ENCODE peak calls at places on chromosomes 16 and 17, in nine cellular contexts. P is progenitor cell of endocrine pancreas, T is lower lobe of right lung, C is AG04450, R is lung, K is neural crest cell, J is mesothelial cell of epicardium, Z is astrocyte of the spinal cord, Y is NB4. W is an unnamed sample.
A peak's percentile ranks its signal among the peaks of the same experiment; 100 is the strongest.

GRCh38 chr16:48109496-48109895 is 46.3 kb downstream of the ABCC12 start:
- DNase-seq in P (no peak), K (peak; percentile 12), J (no peak), T (no peak), R (no peak), C (no peak), Y (no peak), Z (no peak), W (no peak)

GRCh38 chr17:81330884-81331245 is 35.8 kb upstream of the SLC38A10 start:
- DNase-seq in R (no peak), T (no peak), K (no peak), P (no peak), Z (no peak), C (no peak), Y (no peak), J (no peak), W (no peak)

GRCh38 chr16:68382296-68382718 is 66.0 kb downstream of the SMPD3 start:
- DNase-seq in J (no peak), Y (peak; percentile 57), T (peak; percentile 38), P (no peak), R (no peak), K (no peak), C (no peak), Z (no peak), W (no peak)

GRCh38 chr16:22844426-22844825 is 30.5 kb downstream of the HS3ST2 start:
- DNase-seq in J (no peak), R (no peak), Z (no peak), C (no peak), Y (peak; percentile 1), K (no peak), T (no peak), P (no peak), W (no peak)

GRCh38 chr17:79944251-79944812 is 91.3 kb downstream of the TBC1D16 start:
- DNase-seq in Z (no peak), P (no peak), K (no peak), J (no peak), C (no peak), T (peak; percentile 24), Y (no peak), R (no peak), W (peak; percentile 55)

GRCh38 chr16:68083239-68083781 is 1.9 kb upstream of the NFATC3 start:
- DNase-seq in Y (no peak), P (no peak), C (no peak), T (no peak), R (no peak), K (no peak), Z (no peak), J (no peak), W (no peak)

GRCh38 chr17:59845595-59846390 is 47.0 kb downstream of the TUBD1 start:
- DNase-seq in Y (peak; percentile 45), C (no peak), P (no peak), K (no peak), J (no peak), T (peak; percentile 55), R (peak; percentile 65), Z (peak; percentile 94), W (no peak)

GRCh38 chr17:63694229-63694973 is 5.5 kb downstream of the LIMD2 start:
- DNase-seq in K (no peak), Y (peak; percentile 52), T (no peak), J (no peak), Z (no peak), P (no peak), R (no peak), C (no peak), W (no peak)

GRCh38 chr16:3035289-3035971 is 1.3 kb downstream of the BICDL2 start:
- DNase-seq in Y (no peak), J (no peak), K (no peak), P (no peak), T (no peak), C (no peak), R (no peak), Z (no peak), W (no peak)

GRCh38 chr17:41457656-41458055 is 9.5 kb downstream of the KRT32 start:
- DNase-seq in R (no peak), T (no peak), K (no peak), J (no peak), C (no peak), Y (no peak), Z (no peak), P (no peak), W (no peak)

GRCh38 chr17:77285594-77286390 is 145.0 kb downstream of the SEC14L1 start:
- DNase-seq in C (peak; percentile 50), J (no peak), R (peak; percentile 73), P (no peak), K (no peak), Y (peak; percentile 82), T (peak; percentile 92), Z (peak; percentile 82), W (no peak)

GRCh38 chr17:2449486-2449885 is 48.6 kb upstream of the MNT start:
- DNase-seq in Z (no peak), T (no peak), P (no peak), J (no peak), R (no peak), Y (no peak), C (no peak), K (no peak), W (no peak)

GRCh38 chr17:73343168-73343634 is 31.4 kb upstream of the CDC42EP4 start:
- DNase-seq in R (no peak), C (peak; percentile 72), Z (peak; percentile 86), T (no peak), J (peak; percentile 73), P (peak; percentile 41), K (peak; percentile 73), Y (no peak), W (peak; percentile 84)

GRCh38 chr16:31010539-31010938 is at the start of gene STX1B:
- DNase-seq in Z (peak; percentile 38), Y (no peak), K (peak; percentile 55), R (no peak), C (no peak), J (no peak), T (no peak), P (no peak), W (no peak)

GRCh38 chr16:27080870-27081269 is 14.1 kb downstream of the C16orf82 start:
- DNase-seq in Z (no peak), P (no peak), T (no peak), J (no peak), C (no peak), K (no peak), Y (no peak), R (no peak), W (no peak)

GRCh38 chr16:83744521-83744981 is 63.2 kb upstream of the HSBP1 start:
- DNase-seq in K (peak; percentile 43), C (no peak), T (peak; percentile 58), Y (peak; percentile 86), R (peak; percentile 38), Z (no peak), P (no peak), J (no peak), W (no peak)

GRCh38 chr16:6861136-6861535 is 471.5 kb upstream of the RBFOX1 start:
- DNase-seq in K (no peak), R (no peak), T (no peak), Z (no peak), P (no peak), J (no peak), C (no peak), Y (no peak), W (no peak)

GRCh38 chr17:76911299-76912007 is 43.2 kb downstream of the MGAT5B start:
- DNase-seq in Z (no peak), K (no peak), Y (no peak), T (no peak), J (no peak), R (no peak), P (no peak), C (no peak), W (no peak)

GRCh38 chr17:39239640-39240314 is 14.0 kb upstream of the STAC2 start:
- DNase-seq in Y (peak; percentile 53), P (peak; percentile 63), T (peak; percentile 72), J (peak; percentile 70), Z (no peak), C (no peak), K (no peak), R (peak; percentile 56), W (no peak)
- TF ChIP-seq CTCF in Y (peak; percentile 72), P (peak; percentile 70), T (peak; percentile 55), J (peak; percentile 59), Z (peak; percentile 66), C (peak; percentile 53), K (peak; percentile 68), R (no peak), W (peak; percentile 75)

GRCh38 chr17:47730681-47731080 is 2.4 kb upstream of the TBX21 start:
- DNase-seq in T (no peak), J (no peak), P (no peak), Y (no peak), Z (no peak), K (no peak), R (no peak), C (no peak), W (no peak)

GRCh38 chr17:47727704-47728036 is 5.4 kb upstream of the TBX21 start:
- DNase-seq in K (no peak), Z (no peak), J (no peak), P (no peak), T (peak; percentile 16), C (no peak), R (no peak), Y (no peak), W (no peak)

GRCh38 chr17:47731396-47731795 is 1.6 kb upstream of the TBX21 start:
- DNase-seq in P (no peak), T (no peak), C (no peak), Y (no peak), K (no peak), J (no peak), R (no peak), Z (no peak), W (no peak)

GRCh38 chr17:47728214-47728877 is 4.7 kb upstream of the TBX21 start:
- DNase-seq in Z (no peak), R (no peak), K (no peak), C (no peak), J (no peak), P (no peak), Y (no peak), T (peak; percentile 9), W (no peak)

DNA sequence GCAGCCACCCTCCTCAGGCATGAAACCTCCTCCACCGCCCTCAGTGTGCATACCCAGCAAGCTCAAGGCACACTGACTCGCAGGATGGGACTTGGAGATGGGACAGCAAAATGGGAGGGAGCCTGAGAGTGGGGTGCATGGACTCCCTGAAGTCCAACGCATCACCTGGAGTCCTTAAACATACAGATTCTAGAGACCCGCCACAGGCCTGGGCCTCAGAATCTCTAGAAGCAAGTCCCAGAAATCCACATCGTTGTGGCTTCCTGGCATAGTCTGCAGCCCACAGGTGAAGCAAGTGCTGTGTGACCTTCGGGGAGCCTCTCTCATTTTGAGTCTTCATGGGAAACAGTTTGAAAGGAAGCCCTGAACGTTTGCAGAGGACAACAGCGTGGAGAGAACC is 3.5 kb upstream of the TBX21 start:
- DNase-seq in J (no peak), T (peak; percentile 20), Y (no peak), P (no peak), R (no peak), C (no peak), Z (no peak), K (no peak), W (no peak)
- TF ChIP-seq CTCF in J (no peak), T (no peak), Y (no peak), P (no peak), R (no peak), C (no peak), Z (no peak), K (no peak), W (no peak)

GRCh38 chr16:85728879-85729278 is 22.0 kb downstream of the C16orf74 start:
- DNase-seq in T (no peak), C (no peak), P (no peak), R (no peak), Y (peak; percentile 80), K (no peak), Z (no peak), J (no peak), W (no peak)
- TF ChIP-seq CTCF in T (no peak), C (peak; percentile 20), P (peak; percentile 24), R (no peak), Y (peak; percentile 68), K (peak; percentile 27), Z (peak; percentile 28), J (no peak), W (peak; percentile 48)

GRCh38 chr16:55411231-55411630 is 67.8 kb upstream of the MMP2 start:
- DNase-seq in R (no peak), Z (no peak), J (no peak), T (no peak), Y (no peak), C (no peak), K (no peak), P (no peak), W (no peak)
- TF ChIP-seq CTCF in R (no peak), Z (no peak), J (no peak), T (no peak), Y (no peak), C (no peak), K (no peak), P (no peak), W (no peak)

W was measured in type B pancreatic cell.